ENCODE peak calls at places on chromosomes 5 and 9, in four cellular contexts. One of them, this sample, is unnamed.

GRCh38 chr5:9686211-9686610 is 56.1 kb upstream of the TAS2R1 start:
- DNase-seq in keratinocyte: no peak
- DNase-seq in tibial nerve: no peak
- DNase-seq in SK-N-SH: no peak
- DNase-seq in this sample: no peak

GRCh38 chr5:174725261-174725990 is 1.0 kb downstream of the MSX2 start:
- DNase-seq in keratinocyte: no peak
- DNase-seq in tibial nerve: no peak
- DNase-seq in SK-N-SH: no peak
- DNase-seq in this sample: no peak

GRCh38 chr5:114561415-114561814 is 199.5 kb downstream of the KCNN2 start:
- DNase-seq in keratinocyte: no peak
- DNase-seq in tibial nerve: no peak
- DNase-seq in SK-N-SH: no peak
- DNase-seq in this sample: no peak

GRCh38 chr9:91348191-91348790 is 13.4 kb downstream of the AUH start:
- DNase-seq in keratinocyte: no peak
- DNase-seq in tibial nerve: no peak
- DNase-seq in SK-N-SH: no peak
- DNase-seq in this sample: no peak

GRCh38 chr5:139148306-139148705 is 49.9 kb downstream of the SIL1 start:
- DNase-seq in keratinocyte: no peak
- DNase-seq in tibial nerve: no peak
- DNase-seq in SK-N-SH: no peak
- DNase-seq in this sample: no peak

GRCh38 chr9:136525841-136526499 is 19.9 kb downstream of the NOTCH1 start:
- DNase-seq in keratinocyte: no peak
- DNase-seq in tibial nerve: no peak
- DNase-seq in SK-N-SH: no peak
- DNase-seq in this sample: no peak

GRCh38 chr9:97502984-97503861 is 1.8 kb downstream of the TMOD1 start:
- DNase-seq in keratinocyte: no peak
- DNase-seq in tibial nerve: no peak
- DNase-seq in SK-N-SH: peak; percentile 47
- DNase-seq in this sample: peak; percentile 54

GRCh38 chr5:43647789-43648188 is 44.8 kb downstream of the NNT start:
- DNase-seq in keratinocyte: no peak
- DNase-seq in tibial nerve: no peak
- DNase-seq in SK-N-SH: no peak
- DNase-seq in this sample: no peak

GRCh38 chr5:109409844-109410388 is at the start of gene PJA2:
- DNase-seq in keratinocyte: peak; percentile 96
- DNase-seq in tibial nerve: peak; percentile 98
- DNase-seq in SK-N-SH: peak; percentile 91
- DNase-seq in this sample: peak; percentile 99

GRCh38 chr9:97660345-97660744 is 26.7 kb downstream of the NCBP1 start:
- DNase-seq in keratinocyte: no peak
- DNase-seq in tibial nerve: no peak
- DNase-seq in SK-N-SH: no peak
- DNase-seq in this sample: no peak

GRCh38 chr9:91119679-91120078 is 242.0 kb downstream of the AUH start:
- DNase-seq in keratinocyte: no peak
- DNase-seq in tibial nerve: no peak
- DNase-seq in SK-N-SH: no peak
- DNase-seq in this sample: no peak

DNA sequence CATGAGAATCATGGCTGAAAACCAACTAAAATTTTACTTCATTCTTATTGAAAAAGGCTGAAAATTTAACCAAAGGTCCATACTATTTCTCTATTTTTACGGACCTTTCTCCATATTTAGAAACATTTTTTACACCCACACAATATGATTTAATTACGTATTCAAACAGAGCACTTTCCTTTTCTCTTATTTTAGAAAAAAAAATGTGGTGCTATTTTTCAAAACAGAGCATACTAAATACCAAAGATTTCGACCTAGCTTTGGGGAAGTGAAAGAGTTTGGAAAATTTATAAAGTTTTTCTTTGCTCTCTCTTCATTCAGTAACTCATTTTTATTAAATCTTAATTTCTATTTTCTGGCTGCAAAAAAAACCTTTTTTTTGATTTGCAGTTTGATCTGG is 38.1 kb downstream of the RNF145 start:
- DNase-seq in keratinocyte: no peak
- DNase-seq in tibial nerve: no peak
- DNase-seq in SK-N-SH: no peak
- DNase-seq in this sample: no peak
- H3K4me1 ChIP-seq in keratinocyte: peaks cover 17% of the 10 kb centered on the region
- H3K4me1 ChIP-seq in tibial nerve: no peaks in the 10 kb centered on the region
- H3K4me1 ChIP-seq in SK-N-SH: peaks cover 13% of the 10 kb centered on the region
- H3K4me1 ChIP-seq in this sample: peaks cover 24% of the 10 kb centered on the region

GRCh38 chr5:172868436-172868923 is 34.4 kb downstream of the ERGIC1 start:
- DNase-seq in keratinocyte: no peak
- DNase-seq in tibial nerve: no peak
- DNase-seq in SK-N-SH: no peak
- DNase-seq in this sample: no peak

GRCh38 chr5:172866378-172866777 is 32.3 kb downstream of the ERGIC1 start:
- DNase-seq in keratinocyte: no peak
- DNase-seq in tibial nerve: no peak
- DNase-seq in SK-N-SH: no peak
- DNase-seq in this sample: no peak

GRCh38 chr5:172868924-172869565 is 35.0 kb downstream of the ERGIC1 start:
- DNase-seq in keratinocyte: peak; percentile 35
- DNase-seq in tibial nerve: peak; percentile 75
- DNase-seq in SK-N-SH: peak; percentile 39
- DNase-seq in this sample: peak; percentile 53

GRCh38 chr5:172866802-172867748 is 33.0 kb downstream of the ERGIC1 start:
- DNase-seq in keratinocyte: no peak
- DNase-seq in tibial nerve: no peak
- DNase-seq in SK-N-SH: no peak
- DNase-seq in this sample: no peak

GRCh38 chr5:172867761-172868435 is 33.8 kb downstream of the ERGIC1 start:
- DNase-seq in keratinocyte: no peak
- DNase-seq in tibial nerve: no peak
- DNase-seq in SK-N-SH: no peak
- DNase-seq in this sample: no peak
- H3K4me1 ChIP-seq in keratinocyte: peaks cover 47% of the 10 kb centered on the region
- H3K4me1 ChIP-seq in tibial nerve: no peaks in the 10 kb centered on the region
- H3K4me1 ChIP-seq in SK-N-SH: peaks cover 56% of the 10 kb centered on the region
- H3K4me1 ChIP-seq in this sample: peaks cover 12% of the 10 kb centered on the region

GRCh38 chr5:95839658-95840057 is 17.1 kb upstream of the GLRX start:
- DNase-seq in keratinocyte: no peak
- DNase-seq in tibial nerve: no peak
- DNase-seq in SK-N-SH: no peak
- DNase-seq in this sample: no peak
- H3K4me1 ChIP-seq in keratinocyte: no peaks in the 10 kb centered on the region
- H3K4me1 ChIP-seq in tibial nerve: no peaks in the 10 kb centered on the region
- H3K4me1 ChIP-seq in SK-N-SH: peaks cover 9% of the 10 kb centered on the region
- H3K4me1 ChIP-seq in this sample: no peaks in the 10 kb centered on the region

GRCh38 chr5:172903790-172904189 is 55.4 kb upstream of the RPL26L1 start:
- DNase-seq in keratinocyte: peak; percentile 95
- DNase-seq in tibial nerve: no peak
- DNase-seq in SK-N-SH: peak; percentile 39
- DNase-seq in this sample: peak; percentile 55

GRCh38 chr5:172905346-172905756 is 53.9 kb upstream of the RPL26L1 start:
- DNase-seq in keratinocyte: no peak
- DNase-seq in tibial nerve: no peak
- DNase-seq in SK-N-SH: no peak
- DNase-seq in this sample: no peak

GRCh38 chr5:172905771-172906170 is 53.5 kb upstream of the RPL26L1 start:
- DNase-seq in keratinocyte: no peak
- DNase-seq in tibial nerve: no peak
- DNase-seq in SK-N-SH: no peak
- DNase-seq in this sample: no peak

GRCh38 chr5:172904312-172904642 is 54.9 kb upstream of the RPL26L1 start:
- DNase-seq in keratinocyte: no peak
- DNase-seq in tibial nerve: no peak
- DNase-seq in SK-N-SH: no peak
- DNase-seq in this sample: no peak

GRCh38 chr5:172904643-172905345 is 54.4 kb upstream of the RPL26L1 start:
- DNase-seq in keratinocyte: peak; percentile 100
- DNase-seq in tibial nerve: peak; percentile 55
- DNase-seq in SK-N-SH: peak; percentile 58
- DNase-seq in this sample: peak; percentile 78
- H3K4me1 ChIP-seq in keratinocyte: peaks cover 57% of the 10 kb centered on the region
- H3K4me1 ChIP-seq in tibial nerve: no peaks in the 10 kb centered on the region
- H3K4me1 ChIP-seq in SK-N-SH: peaks cover 56% of the 10 kb centered on the region
- H3K4me1 ChIP-seq in this sample: peaks cover 13% of the 10 kb centered on the region

DNA sequence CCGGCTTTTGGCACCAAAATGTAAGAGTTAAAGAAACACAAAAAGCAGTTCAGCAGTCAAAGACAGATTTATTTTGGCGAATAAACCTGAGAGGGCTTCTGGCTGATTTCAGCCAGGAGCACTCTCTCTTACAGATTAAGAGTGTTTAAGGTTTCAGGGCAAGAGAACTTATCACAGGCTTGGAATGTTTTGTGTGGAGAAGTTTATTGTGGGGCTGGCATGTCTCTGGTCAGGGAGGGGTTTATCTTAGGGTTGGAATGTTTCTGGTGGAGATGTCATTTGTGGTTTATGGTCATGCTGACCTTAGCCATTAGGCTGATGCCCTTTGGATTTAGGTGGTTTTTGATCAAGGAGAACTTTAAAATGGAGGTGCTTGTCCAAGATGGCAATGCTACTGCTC is 622.3 kb upstream of the PTPRD start:
- DNase-seq in keratinocyte: no peak
- DNase-seq in tibial nerve: no peak
- DNase-seq in SK-N-SH: no peak
- DNase-seq in this sample: no peak
- H3K4me1 ChIP-seq in keratinocyte: no peaks in the 10 kb centered on the region
- H3K4me1 ChIP-seq in tibial nerve: no peaks in the 10 kb centered on the region
- H3K4me1 ChIP-seq in SK-N-SH: no peaks in the 10 kb centered on the region
- H3K4me1 ChIP-seq in this sample: no peaks in the 10 kb centered on the region

DNA sequence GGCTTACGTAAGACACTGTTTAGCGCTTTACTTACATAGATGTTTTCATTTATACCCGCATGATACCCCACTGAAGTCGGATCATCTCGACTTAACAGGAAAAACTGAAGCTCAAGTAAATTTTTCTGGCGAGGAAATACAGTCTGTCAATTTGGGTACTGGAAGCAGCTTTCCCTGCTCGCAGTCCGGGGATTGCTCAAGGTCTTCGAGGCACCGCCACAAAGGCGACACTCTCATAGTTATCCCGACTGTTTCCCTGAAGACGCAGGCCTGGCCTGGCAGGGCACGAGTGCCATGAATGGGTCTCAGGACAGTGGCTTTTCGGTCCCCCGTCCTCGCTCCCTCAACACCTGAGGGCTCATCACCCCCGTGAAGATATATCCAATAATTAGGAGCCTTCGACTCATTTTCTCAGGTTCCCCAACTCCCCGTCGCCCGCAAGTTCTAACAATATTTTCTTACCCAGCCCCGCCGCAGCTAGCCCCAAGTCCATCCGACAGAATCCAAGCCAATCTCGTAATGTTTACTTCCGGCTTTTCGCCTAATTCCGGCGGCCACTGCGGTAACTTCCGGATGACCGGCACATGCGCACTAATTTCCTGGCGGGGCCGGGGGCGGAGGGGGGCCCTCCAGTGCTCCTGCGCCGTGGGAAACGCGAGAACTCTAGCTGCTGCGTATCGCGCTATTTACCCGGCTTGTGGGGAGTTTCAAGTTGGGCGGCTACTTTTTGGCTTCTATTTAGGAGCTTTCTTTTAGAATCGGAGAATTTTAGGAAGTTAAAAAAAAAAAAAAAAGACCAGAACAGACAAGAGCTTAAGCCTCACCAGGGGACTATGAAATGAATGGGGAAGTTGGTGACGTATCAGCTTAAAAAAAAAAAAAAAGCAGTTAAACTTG is at the start of gene SLU7:
- DNase-seq in keratinocyte: peak; percentile 57
- DNase-seq in tibial nerve: peak; percentile 86
- DNase-seq in SK-N-SH: peak; percentile 89
- DNase-seq in this sample: peak; percentile 95
- H3K4me1 ChIP-seq in keratinocyte: peaks cover 33% of the 10 kb centered on the region
- H3K4me1 ChIP-seq in tibial nerve: no peaks in the 10 kb centered on the region
- H3K4me1 ChIP-seq in SK-N-SH: peaks cover 1% of the 10 kb centered on the region
- H3K4me1 ChIP-seq in this sample: peaks cover 8% of the 10 kb centered on the region

DNA sequence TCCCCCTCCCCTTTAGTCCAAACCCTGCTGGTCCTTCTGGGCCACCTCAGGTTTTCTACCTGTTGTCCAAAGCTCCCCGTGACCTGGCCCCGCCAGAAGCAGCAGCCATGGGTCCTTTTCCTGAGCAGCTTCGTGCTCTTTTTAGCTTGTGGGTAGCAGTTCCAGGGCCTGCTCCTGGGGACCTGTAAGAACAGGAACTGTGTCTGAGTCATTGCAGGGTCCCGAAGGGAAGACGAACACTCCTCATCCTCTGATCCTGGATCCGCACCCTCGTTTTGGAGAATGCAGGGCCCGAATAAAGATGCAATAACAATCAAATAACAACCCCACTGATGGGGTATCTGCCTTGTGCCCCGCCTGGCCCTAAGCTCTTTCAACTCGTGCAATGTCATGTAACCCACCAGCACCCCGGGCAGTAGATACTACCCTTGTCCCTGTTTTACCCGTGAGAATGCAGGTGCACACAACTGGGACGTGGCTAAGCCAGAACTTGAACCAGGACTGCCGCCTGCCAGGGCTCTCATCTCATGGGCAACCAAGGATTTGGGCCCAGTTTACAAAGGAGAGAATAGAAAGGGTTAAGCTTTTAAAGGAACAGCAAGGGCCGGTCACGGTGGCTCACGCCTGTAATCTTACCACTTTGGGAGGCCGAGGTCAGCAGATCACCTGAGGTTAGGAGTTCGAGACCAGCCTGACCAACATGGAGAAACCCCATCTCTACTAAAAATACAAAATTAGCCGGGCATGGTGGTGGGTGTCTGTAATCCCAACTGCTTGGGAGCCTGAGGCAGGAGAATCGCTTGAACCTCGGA is 33.2 kb downstream of the NEK6 start:
- DNase-seq in keratinocyte: no peak
- DNase-seq in tibial nerve: no peak
- DNase-seq in SK-N-SH: no peak
- DNase-seq in this sample: no peak
- H3K4me1 ChIP-seq in keratinocyte: peaks cover 38% of the 10 kb centered on the region
- H3K4me1 ChIP-seq in tibial nerve: peaks cover 5% of the 10 kb centered on the region
- H3K4me1 ChIP-seq in SK-N-SH: peaks cover 33% of the 10 kb centered on the region
- H3K4me1 ChIP-seq in this sample: no peaks in the 10 kb centered on the region

GRCh38 chr9:22206833-22207232 is 197.7 kb upstream of the CDKN2B start:
- DNase-seq in keratinocyte: no peak
- DNase-seq in tibial nerve: no peak
- DNase-seq in SK-N-SH: no peak
- DNase-seq in this sample: no peak

GRCh38 chr9:22210262-22210661 is 201.2 kb upstream of the CDKN2B start:
- DNase-seq in keratinocyte: no peak
- DNase-seq in tibial nerve: no peak
- DNase-seq in SK-N-SH: no peak
- DNase-seq in this sample: no peak

GRCh38 chr9:22210936-22211335 is 201.8 kb upstream of the CDKN2B start:
- DNase-seq in keratinocyte: no peak
- DNase-seq in tibial nerve: no peak
- DNase-seq in SK-N-SH: no peak
- DNase-seq in this sample: no peak

GRCh38 chr9:22211588-22212360 is 202.7 kb upstream of the CDKN2B start:
- DNase-seq in keratinocyte: no peak
- DNase-seq in tibial nerve: no peak
- DNase-seq in SK-N-SH: no peak
- DNase-seq in this sample: no peak

GRCh38 chr9:22208846-22209585 is 199.9 kb upstream of the CDKN2B start:
- DNase-seq in keratinocyte: no peak
- DNase-seq in tibial nerve: no peak
- DNase-seq in SK-N-SH: no peak
- DNase-seq in this sample: no peak
- H3K4me1 ChIP-seq in keratinocyte: peaks cover 46% of the 10 kb centered on the region
- H3K4me1 ChIP-seq in tibial nerve: no peaks in the 10 kb centered on the region
- H3K4me1 ChIP-seq in SK-N-SH: peaks cover 25% of the 10 kb centered on the region
- H3K4me1 ChIP-seq in this sample: no peaks in the 10 kb centered on the region